ENCODE peak calls at places on chromosomes 5 and 9, in four cellular contexts. G, C, J and P are unnamed samples.

GRCh38 chr5:141882594-141883183 is 4.5 kb upstream of the PCDH1 start:
- DNase-seq in G (no peak), C (no peak), J (peak), P (no peak)

GRCh38 chr9:28678097-28678496 is 1104.8 kb upstream of the C9orf72 start:
- DNase-seq in G (no peak), C (no peak), J (no peak), P (no peak)

GRCh38 chr5:43555895-43556606 is 826 bp downstream of the PAIP1 start:
- DNase-seq in G (no peak), C (peak), J (peak), P (peak)

GRCh38 chr9:95772320-95773060 is 103.0 kb upstream of the ERCC6L2 start:
- DNase-seq in G (no peak), C (no peak), J (peak), P (peak)

GRCh38 chr9:35907732-35908483 is 1.4 kb upstream of the SPAAR start:
- DNase-seq in G (no peak), C (no peak), J (peak), P (no peak)

GRCh38 chr9:134469041-134469875 is 143.0 kb downstream of the RXRA start:
- DNase-seq in G (no peak), C (no peak), J (no peak), P (no peak)

GRCh38 chr5:76468625-76469410 is 65.7 kb downstream of the IQGAP2 start:
- DNase-seq in G (no peak), C (no peak), J (no peak), P (no peak)

GRCh38 chr9:16515879-16516289 is 354.6 kb downstream of the BNC2 start:
- DNase-seq in G (no peak), C (no peak), J (no peak), P (no peak)

GRCh38 chr9:37988602-37989001 is 80.4 kb downstream of the SHB start:
- DNase-seq in G (no peak), C (no peak), J (no peak), P (no peak)

GRCh38 chr9:86405086-86405491 is 50.9 kb upstream of the TUT7 start:
- DNase-seq in G (no peak), C (no peak), J (peak), P (no peak)

GRCh38 chr9:86407022-86407421 is 52.8 kb upstream of the TUT7 start:
- DNase-seq in G (no peak), C (no peak), J (peak), P (no peak)

GRCh38 chr9:86406366-86406765 is 52.2 kb upstream of the TUT7 start:
- DNase-seq in G (no peak), C (no peak), J (peak), P (no peak)

GRCh38 chr9:86408121-86408520 is 53.9 kb upstream of the TUT7 start:
- DNase-seq in G (no peak), C (no peak), J (no peak), P (no peak)

DNA sequence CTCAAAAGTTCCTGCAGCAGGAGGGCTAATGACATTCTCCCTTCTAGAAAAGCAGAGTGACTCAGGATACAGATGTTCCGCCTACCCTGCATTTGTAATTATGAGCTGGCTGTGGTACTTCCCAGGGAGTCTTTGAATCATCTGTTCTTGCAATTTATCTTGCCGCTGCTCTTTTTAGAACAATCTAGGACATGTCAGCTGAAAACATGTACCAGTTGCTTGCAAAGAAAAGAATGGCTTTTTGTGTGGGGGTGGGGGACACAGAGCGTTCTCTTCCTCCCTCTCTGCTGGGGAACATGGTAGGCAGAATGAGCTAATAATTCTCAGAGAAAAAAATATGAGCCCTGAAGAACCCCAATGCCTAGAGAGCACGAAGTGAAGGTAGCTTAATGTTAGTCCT is 51.7 kb upstream of the TUT7 start:
- DNase-seq in G (no peak), C (no peak), J (peak), P (no peak)
- TF ChIP-seq TARDBP in G (no peak), C (no peak), J (no peak), P (no peak)

GRCh38 chr9:128203842-128204551 is 818 bp downstream of the DNM1 start:
- DNase-seq in G (no peak), C (peak), J (no peak), P (peak)
- TF ChIP-seq FOXM1 in G (no peak), C (no peak), J (no peak), P (no peak)

GRCh38 chr9:109972026-109973005 is 192.3 kb downstream of the PALM2AKAP2 start:
- DNase-seq in G (peak), C (no peak), J (no peak), P (no peak)
- TF ChIP-seq TARDBP in G (no peak), C (no peak), J (no peak), P (no peak)

GRCh38 chr5:180468732-180469585 is 25.2 kb upstream of the CNOT6 start:
- DNase-seq in G (no peak), C (no peak), J (no peak), P (no peak)
- TF ChIP-seq FOXM1 in G (no peak), C (no peak), J (no peak), P (no peak)

GRCh38 chr5:39208471-39208870 is 10.9 kb downstream of the FYB1 start:
- DNase-seq in G (no peak), C (no peak), J (no peak), P (no peak)

GRCh38 chr5:39211773-39212172 is 7.6 kb downstream of the FYB1 start:
- DNase-seq in G (no peak), C (no peak), J (no peak), P (no peak)

GRCh38 chr5:39206630-39207319 is 12.6 kb downstream of the FYB1 start:
- DNase-seq in G (no peak), C (no peak), J (no peak), P (no peak)

GRCh38 chr5:39207628-39208027 is 11.7 kb downstream of the FYB1 start:
- DNase-seq in G (no peak), C (no peak), J (no peak), P (no peak)

GRCh38 chr5:39209924-39210323 is 9.4 kb downstream of the FYB1 start:
- DNase-seq in G (no peak), C (no peak), J (no peak), P (no peak)
- TF ChIP-seq TARDBP in G (no peak), C (no peak), J (no peak), P (no peak)

GRCh38 chr5:57772512-57772911 is 289.9 kb upstream of the ACTBL2 start:
- DNase-seq in G (no peak), C (no peak), J (no peak), P (no peak)
- TF ChIP-seq FOXM1 in G (no peak), C (no peak), J (no peak), P (no peak)

GRCh38 chr5:73946278-73946677 is 320.3 kb downstream of the ARHGEF28 start:
- DNase-seq in G (no peak), C (no peak), J (peak), P (no peak)

GRCh38 chr5:73946926-73947455 is 321.0 kb downstream of the ARHGEF28 start:
- DNase-seq in G (no peak), C (no peak), J (no peak), P (no peak)

GRCh38 chr5:73948720-73949119 is 322.7 kb downstream of the ARHGEF28 start:
- DNase-seq in G (no peak), C (no peak), J (no peak), P (no peak)

GRCh38 chr5:73947876-73948275 is 321.9 kb downstream of the ARHGEF28 start:
- DNase-seq in G (no peak), C (no peak), J (no peak), P (no peak)

GRCh38 chr5:73948289-73948688 is 322.3 kb downstream of the ARHGEF28 start:
- DNase-seq in G (no peak), C (no peak), J (no peak), P (no peak)
- TF ChIP-seq TARDBP in G (no peak), C (no peak), J (no peak), P (no peak)

GRCh38 chr9:93049491-93049890 is 9.0 kb upstream of the SUSD3 start:
- DNase-seq in G (no peak), C (no peak), J (no peak), P (no peak)

GRCh38 chr9:93053781-93054331 is 4.6 kb upstream of the SUSD3 start:
- DNase-seq in G (no peak), C (no peak), J (no peak), P (no peak)

GRCh38 chr9:93048706-93049448 is 9.6 kb upstream of the SUSD3 start:
- DNase-seq in G (no peak), C (no peak), J (no peak), P (no peak)

GRCh38 chr9:93054758-93055704 is 3.5 kb upstream of the SUSD3 start:
- DNase-seq in G (no peak), C (no peak), J (no peak), P (no peak)

GRCh38 chr9:93052791-93053540 is 5.5 kb upstream of the SUSD3 start:
- DNase-seq in G (no peak), C (no peak), J (no peak), P (no peak)
- TF ChIP-seq FOXM1 in G (no peak), C (no peak), J (no peak), P (no peak)